ENCODE peak calls at places on chromosomes 5 and 9, in ten cellular contexts. One of them, this sample, is unnamed.

GRCh38 chr9:116322521-116322920 is 168.9 kb downstream of the PAPPA start:
- DNase-seq in heart right ventricle: no peak
- DNase-seq in heart left ventricle: no peak
- DNase-seq in breast epithelium: no peak
- DNase-seq in left lung: no peak
- DNase-seq in GM12878: no peak
- DNase-seq in colonic mucosa: no peak
- DNase-seq in esophagus muscularis mucosa: no peak
- DNase-seq in endodermal cell: no peak
- DNase-seq in small intestine: no peak
- DNase-seq in this sample: no peak

GRCh38 chr5:168047669-168048111 is 243.8 kb upstream of the WWC1 start:
- DNase-seq in heart right ventricle: peak; percentile 66
- DNase-seq in heart left ventricle: peak; percentile 82
- DNase-seq in breast epithelium: no peak
- DNase-seq in left lung: no peak
- DNase-seq in GM12878: no peak
- DNase-seq in colonic mucosa: no peak
- DNase-seq in esophagus muscularis mucosa: no peak
- DNase-seq in endodermal cell: peak; percentile 92
- DNase-seq in small intestine: no peak
- DNase-seq in this sample: no peak

GRCh38 chr5:152142845-152143469 is 218.3 kb upstream of the GLRA1 start:
- DNase-seq in heart right ventricle: peak; percentile 29
- DNase-seq in heart left ventricle: peak; percentile 34
- DNase-seq in breast epithelium: no peak
- DNase-seq in left lung: peak; percentile 46
- DNase-seq in GM12878: peak; percentile 3
- DNase-seq in colonic mucosa: peak; percentile 31
- DNase-seq in esophagus muscularis mucosa: no peak
- DNase-seq in endodermal cell: peak; percentile 92
- DNase-seq in small intestine: peak; percentile 37
- DNase-seq in this sample: peak; percentile 60

GRCh38 chr9:128992995-128993394 is 35.1 kb downstream of the SH3GLB2 start:
- DNase-seq in heart right ventricle: no peak
- DNase-seq in heart left ventricle: no peak
- DNase-seq in breast epithelium: no peak
- DNase-seq in left lung: no peak
- DNase-seq in GM12878: no peak
- DNase-seq in colonic mucosa: no peak
- DNase-seq in esophagus muscularis mucosa: no peak
- DNase-seq in endodermal cell: peak; percentile 70
- DNase-seq in small intestine: peak; percentile 17
- DNase-seq in this sample: no peak

GRCh38 chr9:100534401-100534800 is 43.5 kb upstream of the CAVIN4 start:
- DNase-seq in heart right ventricle: no peak
- DNase-seq in heart left ventricle: no peak
- DNase-seq in breast epithelium: no peak
- DNase-seq in left lung: no peak
- DNase-seq in GM12878: no peak
- DNase-seq in colonic mucosa: no peak
- DNase-seq in esophagus muscularis mucosa: no peak
- DNase-seq in endodermal cell: no peak
- DNase-seq in small intestine: no peak
- DNase-seq in this sample: no peak

GRCh38 chr9:76912631-76913275 is 6.8 kb upstream of the PRUNE2 start:
- DNase-seq in heart right ventricle: no peak
- DNase-seq in heart left ventricle: no peak
- DNase-seq in breast epithelium: no peak
- DNase-seq in left lung: no peak
- DNase-seq in GM12878: no peak
- DNase-seq in colonic mucosa: no peak
- DNase-seq in esophagus muscularis mucosa: no peak
- DNase-seq in endodermal cell: no peak
- DNase-seq in small intestine: no peak
- DNase-seq in this sample: peak; percentile 37

GRCh38 chr5:177309351-177310191 is 2.1 kb downstream of the MXD3 start:
- DNase-seq in heart right ventricle: peak; percentile 50
- DNase-seq in heart left ventricle: peak; percentile 72
- DNase-seq in breast epithelium: no peak
- DNase-seq in left lung: peak; percentile 75
- DNase-seq in GM12878: no peak
- DNase-seq in colonic mucosa: peak; percentile 78
- DNase-seq in esophagus muscularis mucosa: no peak
- DNase-seq in endodermal cell: peak; percentile 96
- DNase-seq in small intestine: peak; percentile 83
- DNase-seq in this sample: peak; percentile 53

GRCh38 chr9:79254900-79255651 is 316.7 kb upstream of the TLE4 start:
- DNase-seq in heart right ventricle: no peak
- DNase-seq in heart left ventricle: no peak
- DNase-seq in breast epithelium: no peak
- DNase-seq in left lung: no peak
- DNase-seq in GM12878: no peak
- DNase-seq in colonic mucosa: no peak
- DNase-seq in esophagus muscularis mucosa: no peak
- DNase-seq in endodermal cell: peak; percentile 72
- DNase-seq in small intestine: no peak
- DNase-seq in this sample: no peak

GRCh38 chr9:34125681-34126206 is 754 bp downstream of the DCAF12 start:
- DNase-seq in heart right ventricle: no peak
- DNase-seq in heart left ventricle: no peak
- DNase-seq in breast epithelium: no peak
- DNase-seq in left lung: no peak
- DNase-seq in GM12878: no peak
- DNase-seq in colonic mucosa: peak; percentile 44
- DNase-seq in esophagus muscularis mucosa: no peak
- DNase-seq in endodermal cell: peak; percentile 66
- DNase-seq in small intestine: peak; percentile 28
- DNase-seq in this sample: no peak

GRCh38 chr5:113917997-113918396 is 404.5 kb downstream of the YTHDC2 start:
- DNase-seq in heart right ventricle: no peak
- DNase-seq in heart left ventricle: no peak
- DNase-seq in breast epithelium: no peak
- DNase-seq in left lung: no peak
- DNase-seq in GM12878: no peak
- DNase-seq in colonic mucosa: no peak
- DNase-seq in esophagus muscularis mucosa: no peak
- DNase-seq in endodermal cell: no peak
- DNase-seq in small intestine: no peak
- DNase-seq in this sample: no peak

GRCh38 chr9:89961616-89962341 is 357.0 kb downstream of the GADD45G start:
- DNase-seq in heart right ventricle: no peak
- DNase-seq in heart left ventricle: no peak
- DNase-seq in breast epithelium: no peak
- DNase-seq in left lung: no peak
- DNase-seq in GM12878: no peak
- DNase-seq in colonic mucosa: no peak
- DNase-seq in esophagus muscularis mucosa: no peak
- DNase-seq in endodermal cell: no peak
- DNase-seq in small intestine: peak; percentile 17
- DNase-seq in this sample: peak; percentile 1

DNA sequence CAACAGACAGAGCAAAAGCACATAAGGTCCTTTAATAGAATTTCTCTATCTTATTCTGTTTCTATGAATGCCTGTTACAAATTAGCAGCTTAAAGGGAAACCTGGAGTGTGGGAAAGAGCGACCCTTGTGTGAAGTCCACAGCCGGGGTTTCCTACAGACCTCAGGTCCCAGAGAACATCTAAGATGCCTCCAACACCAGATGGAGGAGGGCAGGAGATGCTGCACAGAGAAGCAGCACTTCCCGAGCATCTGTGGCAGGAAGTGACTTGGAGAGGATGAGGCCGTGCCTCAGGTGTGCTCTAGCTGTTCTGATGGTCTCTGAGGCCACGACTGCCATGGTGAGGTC is 26.8 kb downstream of the IRF1 start:
- DNase-seq in heart right ventricle: no peak
- DNase-seq in heart left ventricle: no peak
- DNase-seq in breast epithelium: no peak
- DNase-seq in left lung: no peak
- DNase-seq in GM12878: no peak
- DNase-seq in colonic mucosa: no peak
- DNase-seq in esophagus muscularis mucosa: no peak
- DNase-seq in endodermal cell: no peak
- DNase-seq in small intestine: peak; percentile 45
- DNase-seq in this sample: no peak
- H3K27ac ChIP-seq in heart right ventricle: no peak overlapping the region
- H3K27ac ChIP-seq in heart left ventricle: peak overlapping the region; percentile 92
- H3K27ac ChIP-seq in breast epithelium: peak overlapping the region; percentile 86
- H3K27ac ChIP-seq in left lung: peak overlapping the region; percentile 95
- H3K27ac ChIP-seq in GM12878: peak overlapping the region; percentile 96
- H3K27ac ChIP-seq in colonic mucosa: peak overlapping the region; percentile 64
- H3K27ac ChIP-seq in esophagus muscularis mucosa: peak overlapping the region; percentile 75
- H3K27ac ChIP-seq in endodermal cell: no peak overlapping the region
- H3K27ac ChIP-seq in small intestine: peak overlapping the region; percentile 75
- H3K27ac ChIP-seq in this sample: no peak overlapping the region

GRCh38 chr5:73447234-73448071 is 1.1 kb downstream of the FOXD1 start:
- DNase-seq in heart right ventricle: no peak
- DNase-seq in heart left ventricle: no peak
- DNase-seq in breast epithelium: no peak
- DNase-seq in left lung: no peak
- DNase-seq in GM12878: no peak
- DNase-seq in colonic mucosa: peak; percentile 38
- DNase-seq in esophagus muscularis mucosa: peak; percentile 91
- DNase-seq in endodermal cell: peak; percentile 85
- DNase-seq in small intestine: no peak
- DNase-seq in this sample: peak; percentile 51
- H3K27me3 ChIP-seq in heart right ventricle: peaks cover 93% of the 10 kb centered on the region
- H3K27me3 ChIP-seq in heart left ventricle: peaks cover 88% of the 10 kb centered on the region
- H3K27me3 ChIP-seq in breast epithelium: peaks cover 86% of the 10 kb centered on the region
- H3K27me3 ChIP-seq in left lung: peaks cover 88% of the 10 kb centered on the region
- H3K27me3 ChIP-seq in GM12878: peaks cover 36% of the 10 kb centered on the region
- H3K27me3 ChIP-seq in colonic mucosa: peaks cover 85% of the 10 kb centered on the region
- H3K27me3 ChIP-seq in esophagus muscularis mucosa: peaks cover 71% of the 10 kb centered on the region
- H3K27me3 ChIP-seq in endodermal cell: peaks cover 90% of the 10 kb centered on the region
- H3K27me3 ChIP-seq in small intestine: peaks cover 53% of the 10 kb centered on the region
- H3K27me3 ChIP-seq in this sample: no peaks in the 10 kb centered on the region

DNA sequence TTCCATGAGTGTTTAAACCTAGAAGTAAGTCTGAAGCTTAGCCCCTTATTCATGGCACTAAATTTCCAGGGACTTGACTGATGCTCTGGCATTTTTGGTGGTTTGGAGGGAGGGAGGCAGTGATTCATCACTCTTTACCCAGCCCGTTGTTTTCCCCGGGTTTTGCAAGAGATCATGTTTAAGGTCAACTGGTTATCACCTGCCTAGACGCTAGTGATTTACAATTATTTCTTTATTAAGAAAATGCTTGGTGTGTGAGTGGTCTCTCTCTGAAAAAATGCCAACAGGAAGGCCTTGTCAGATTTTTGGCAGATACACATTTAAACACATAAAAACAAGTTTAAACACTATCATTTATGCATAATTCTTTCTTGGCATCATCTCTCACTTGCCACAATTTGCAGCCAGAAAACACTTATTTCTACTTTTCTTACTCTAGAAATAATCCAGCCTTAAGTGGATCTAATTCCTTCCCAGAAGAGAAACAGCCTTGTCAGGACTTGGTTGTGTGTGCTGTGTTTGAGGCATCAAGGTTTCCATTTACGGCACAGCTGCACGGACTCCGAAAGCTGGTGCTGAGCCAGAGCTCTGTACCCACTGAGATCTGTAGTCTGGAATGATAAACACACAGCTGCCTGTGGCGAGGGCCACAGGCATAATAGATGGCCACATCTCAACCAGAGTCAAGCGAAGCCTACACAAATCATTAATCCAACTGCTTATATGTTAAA is 738.0 kb upstream of the ZNF608 start:
- DNase-seq in heart right ventricle: peak; percentile 48
- DNase-seq in heart left ventricle: peak; percentile 77
- DNase-seq in breast epithelium: peak; percentile 40
- DNase-seq in left lung: peak; percentile 43
- DNase-seq in GM12878: no peak
- DNase-seq in colonic mucosa: peak; percentile 62
- DNase-seq in esophagus muscularis mucosa: no peak
- DNase-seq in endodermal cell: no peak
- DNase-seq in small intestine: peak; percentile 40
- DNase-seq in this sample: peak; percentile 69
- H3K27ac ChIP-seq in heart right ventricle: peak overlapping the region; percentile 47
- H3K27ac ChIP-seq in heart left ventricle: peak overlapping the region; percentile 76
- H3K27ac ChIP-seq in breast epithelium: peak overlapping the region; percentile 79
- H3K27ac ChIP-seq in left lung: peak overlapping the region; percentile 70
- H3K27ac ChIP-seq in GM12878: no peak overlapping the region
- H3K27ac ChIP-seq in colonic mucosa: peak overlapping the region; percentile 72
- H3K27ac ChIP-seq in esophagus muscularis mucosa: peak overlapping the region; percentile 87
- H3K27ac ChIP-seq in endodermal cell: peak overlapping the region; percentile 48
- H3K27ac ChIP-seq in small intestine: peak overlapping the region; percentile 79
- H3K27ac ChIP-seq in this sample: peak overlapping the region; percentile 79

GRCh38 chr5:132815454-132815853 is 2.4 kb downstream of the SOWAHA start:
- DNase-seq in heart right ventricle: no peak
- DNase-seq in heart left ventricle: no peak
- DNase-seq in breast epithelium: no peak
- DNase-seq in left lung: no peak
- DNase-seq in GM12878: no peak
- DNase-seq in colonic mucosa: no peak
- DNase-seq in esophagus muscularis mucosa: no peak
- DNase-seq in endodermal cell: no peak
- DNase-seq in small intestine: no peak
- DNase-seq in this sample: no peak

GRCh38 chr5:132813599-132814440 is 718 bp downstream of the SOWAHA start:
- DNase-seq in heart right ventricle: no peak
- DNase-seq in heart left ventricle: no peak
- DNase-seq in breast epithelium: no peak
- DNase-seq in left lung: no peak
- DNase-seq in GM12878: no peak
- DNase-seq in colonic mucosa: peak; percentile 37
- DNase-seq in esophagus muscularis mucosa: no peak
- DNase-seq in endodermal cell: peak; percentile 83
- DNase-seq in small intestine: peak; percentile 60
- DNase-seq in this sample: no peak

GRCh38 chr5:132814441-132815294 is 1.6 kb downstream of the SOWAHA start:
- DNase-seq in heart right ventricle: no peak
- DNase-seq in heart left ventricle: no peak
- DNase-seq in breast epithelium: no peak
- DNase-seq in left lung: no peak
- DNase-seq in GM12878: no peak
- DNase-seq in colonic mucosa: no peak
- DNase-seq in esophagus muscularis mucosa: no peak
- DNase-seq in endodermal cell: peak; percentile 83
- DNase-seq in small intestine: no peak
- DNase-seq in this sample: no peak

GRCh38 chr5:132816554-132816953 is 3.5 kb downstream of the SOWAHA start:
- DNase-seq in heart right ventricle: no peak
- DNase-seq in heart left ventricle: no peak
- DNase-seq in breast epithelium: no peak
- DNase-seq in left lung: no peak
- DNase-seq in GM12878: no peak
- DNase-seq in colonic mucosa: no peak
- DNase-seq in esophagus muscularis mucosa: no peak
- DNase-seq in endodermal cell: no peak
- DNase-seq in small intestine: no peak
- DNase-seq in this sample: no peak

DNA sequence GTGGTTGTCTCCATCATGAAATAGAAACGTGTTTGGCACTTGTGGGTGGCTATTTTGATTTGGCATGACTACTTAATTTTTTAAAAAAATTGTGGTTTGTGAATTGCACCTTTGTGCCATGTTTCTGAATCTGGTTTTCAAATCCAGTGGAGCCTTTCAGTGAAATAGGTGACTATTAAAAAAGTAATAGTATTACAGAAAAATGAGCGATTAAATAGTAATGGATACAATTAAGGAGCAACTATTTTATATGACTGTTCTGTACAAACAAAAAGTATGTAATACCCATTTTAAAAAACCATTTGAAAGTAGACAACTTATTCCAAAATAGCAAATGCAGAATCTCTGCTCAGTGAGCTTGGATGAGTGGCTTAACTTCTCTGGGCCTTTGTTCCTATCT is 3.0 kb downstream of the SOWAHA start:
- DNase-seq in heart right ventricle: no peak
- DNase-seq in heart left ventricle: no peak
- DNase-seq in breast epithelium: no peak
- DNase-seq in left lung: no peak
- DNase-seq in GM12878: no peak
- DNase-seq in colonic mucosa: no peak
- DNase-seq in esophagus muscularis mucosa: no peak
- DNase-seq in endodermal cell: no peak
- DNase-seq in small intestine: no peak
- DNase-seq in this sample: no peak
- H3K27me3 ChIP-seq in heart right ventricle: peaks cover 62% of the 10 kb centered on the region
- H3K27me3 ChIP-seq in heart left ventricle: peaks cover 34% of the 10 kb centered on the region
- H3K27me3 ChIP-seq in breast epithelium: peaks cover 9% of the 10 kb centered on the region
- H3K27me3 ChIP-seq in left lung: peaks cover 33% of the 10 kb centered on the region
- H3K27me3 ChIP-seq in GM12878: peaks cover 11% of the 10 kb centered on the region
- H3K27me3 ChIP-seq in colonic mucosa: peaks cover 5% of the 10 kb centered on the region
- H3K27me3 ChIP-seq in esophagus muscularis mucosa: peaks cover 38% of the 10 kb centered on the region
- H3K27me3 ChIP-seq in endodermal cell: peaks cover 56% of the 10 kb centered on the region
- H3K27me3 ChIP-seq in small intestine: peaks cover 12% of the 10 kb centered on the region
- H3K27me3 ChIP-seq in this sample: peaks cover 19% of the 10 kb centered on the region